ENCODE peak calls at places on chromosome 17, in eight cellular contexts. J is T follicular helper cell; P is lower leg skin; A is T-helper 2 cell; V is NCI-H1105 treated with DMSO at 0.1 percent for 48 hours; Q is activated CD4-positive, alpha-beta memory T cell treated with anti-CD3 and anti-CD28 coated beads, Interleukin-2, amount 10 ng/mL, durations not matched to agents 7 days and 5 days; O is cerebellar cortex; G is H9. I is an unnamed sample.
A peak's percentile ranks its signal among the peaks of the same experiment; 100 is the strongest.

GRCh38 chr17:68832140-68832871 is 122.9 kb downstream of the ABCA8 start:
- DNase-seq in O (no peak), P (no peak), A (no peak), G (no peak), J (no peak), Q (no peak), V (no peak), I (no peak)

GRCh38 chr17:73786286-73786743 is 142.1 kb upstream of the SDK2 start:
- DNase-seq in V (peak; percentile 3), A (no peak), Q (no peak), G (peak; percentile 80), J (no peak), O (no peak), P (peak; percentile 83), I (peak; percentile 34)

GRCh38 chr17:4903051-4903818 is at the start of gene CHRNE:
- DNase-seq in P (peak; percentile 94), J (peak; percentile 73), V (peak; percentile 84), G (peak; percentile 94), A (no peak), O (peak; percentile 90), Q (peak; percentile 81), I (peak; percentile 70)

GRCh38 chr17:31074772-31075538 is 19.8 kb upstream of the NF1 start:
- DNase-seq in G (peak; percentile 80), V (no peak), J (no peak), P (no peak), A (no peak), Q (no peak), O (no peak), I (no peak)

GRCh38 chr17:61289408-61290385 is 109.9 kb upstream of the TBX2 start:
- DNase-seq in P (no peak), A (no peak), V (no peak), J (no peak), O (no peak), G (no peak), Q (no peak), I (no peak)

GRCh38 chr17:65395924-65396323 is 165.5 kb downstream of the AXIN2 start:
- DNase-seq in Q (no peak), J (no peak), V (no peak), A (no peak), G (no peak), O (no peak), P (no peak), I (no peak)

GRCh38 chr17:81338301-81339179 is 43.4 kb upstream of the SLC38A10 start:
- DNase-seq in V (no peak), O (no peak), A (no peak), P (no peak), Q (no peak), G (peak; percentile 45), J (no peak), I (no peak)

GRCh38 chr17:77266891-77267341 is 126.1 kb downstream of the SEC14L1 start:
- DNase-seq in O (no peak), V (no peak), A (no peak), J (no peak), G (peak; percentile 85), P (no peak), Q (no peak), I (no peak)

GRCh38 chr17:13484020-13484419 is 117.7 kb downstream of the HS3ST3A1 start:
- DNase-seq in A (no peak), Q (no peak), V (no peak), O (no peak), G (no peak), P (no peak), J (no peak), I (no peak)

GRCh38 chr17:82101301-82101715 is 3.3 kb upstream of the FASN start:
- DNase-seq in A (no peak), Q (no peak), G (no peak), J (no peak), O (peak; percentile 81), P (no peak), V (no peak), I (no peak)

GRCh38 chr17:46822388-46822921 is 4.0 kb upstream of the WNT3 start:
- DNase-seq in G (peak; percentile 90), A (no peak), P (no peak), J (no peak), Q (peak; percentile 44), V (no peak), O (no peak), I (no peak)

GRCh38 chr17:77366558-77367245 is 225.9 kb downstream of the SEC14L1 start:
- DNase-seq in P (no peak), J (no peak), G (no peak), A (no peak), Q (no peak), V (no peak), O (peak; percentile 65), I (peak; percentile 53)

GRCh38 chr17:81285179-81285878 is 9.8 kb downstream of the SLC38A10 start:
- DNase-seq in P (peak; percentile 95), Q (peak; percentile 75), A (no peak), O (no peak), J (peak; percentile 19), G (no peak), V (no peak), I (no peak)

GRCh38 chr17:31415640-31416502 is 24.4 kb downstream of the RAB11FIP4 start:
- DNase-seq in Q (no peak), G (no peak), A (no peak), V (no peak), J (no peak), O (no peak), P (no peak), I (no peak)